ENCODE peak calls at places on chromosome 12, in six cellular contexts. One of them, this sample, is unnamed.

GRCh38 chr12:111084172-111084571 is 163.8 kb upstream of the MYL2 start:
- DNase-seq in renal cortical epithelial cell: no peak
- DNase-seq in left cardiac atrium: no peak
- DNase-seq in H7: no peak
- DNase-seq in HuH-7: no peak
- DNase-seq in neural crest cell: no peak
- DNase-seq in this sample: no peak

GRCh38 chr12:127582074-127582473 is 684.9 kb upstream of the TMEM132C start:
- DNase-seq in HuH-7: no peak
- DNase-seq in H7: no peak
- DNase-seq in neural crest cell: no peak
- DNase-seq in left cardiac atrium: no peak
- DNase-seq in renal cortical epithelial cell: no peak
- DNase-seq in this sample: no peak

GRCh38 chr12:3218150-3218845 is 141.1 kb downstream of the TSPAN9 start:
- DNase-seq in H7: peak
- DNase-seq in neural crest cell: no peak
- DNase-seq in renal cortical epithelial cell: peak
- DNase-seq in HuH-7: no peak
- DNase-seq in left cardiac atrium: peak
- DNase-seq in this sample: peak

GRCh38 chr12:59164991-59165718 is 244.9 kb upstream of the LRIG3 start:
- DNase-seq in H7: no peak
- DNase-seq in neural crest cell: no peak
- DNase-seq in HuH-7: no peak
- DNase-seq in renal cortical epithelial cell: peak
- DNase-seq in left cardiac atrium: no peak
- DNase-seq in this sample: no peak

GRCh38 chr12:65364021-65364420 is 85.5 kb downstream of the MSRB3 start:
- DNase-seq in H7: no peak
- DNase-seq in renal cortical epithelial cell: no peak
- DNase-seq in left cardiac atrium: no peak
- DNase-seq in neural crest cell: no peak
- DNase-seq in HuH-7: no peak
- DNase-seq in this sample: no peak

GRCh38 chr12:25585021-25585523 is 32.0 kb upstream of the LMNTD1 start:
- DNase-seq in renal cortical epithelial cell: peak
- DNase-seq in left cardiac atrium: peak
- DNase-seq in HuH-7: no peak
- DNase-seq in H7: no peak
- DNase-seq in neural crest cell: no peak
- DNase-seq in this sample: no peak

GRCh38 chr12:25276199-25276937 is 25.6 kb upstream of the KRAS start:
- DNase-seq in HuH-7: no peak
- DNase-seq in neural crest cell: no peak
- DNase-seq in H7: no peak
- DNase-seq in left cardiac atrium: peak
- DNase-seq in renal cortical epithelial cell: peak
- DNase-seq in this sample: peak

GRCh38 chr12:57898308-57898970 is 42.9 kb upstream of the ATP23 start:
- DNase-seq in H7: no peak
- DNase-seq in neural crest cell: no peak
- DNase-seq in renal cortical epithelial cell: peak
- DNase-seq in left cardiac atrium: no peak
- DNase-seq in HuH-7: no peak
- DNase-seq in this sample: peak

GRCh38 chr12:52141306-52141705 is 50.5 kb downstream of the KRT80 start:
- DNase-seq in renal cortical epithelial cell: no peak
- DNase-seq in H7: peak
- DNase-seq in HuH-7: no peak
- DNase-seq in neural crest cell: no peak
- DNase-seq in left cardiac atrium: no peak
- DNase-seq in this sample: no peak

GRCh38 chr12:31034372-31034771 is 39.3 kb upstream of the DDX11 start:
- DNase-seq in HuH-7: no peak
- DNase-seq in H7: no peak
- DNase-seq in left cardiac atrium: no peak
- DNase-seq in neural crest cell: no peak
- DNase-seq in renal cortical epithelial cell: peak
- DNase-seq in this sample: no peak

GRCh38 chr12:2596441-2596840 is 198.3 kb upstream of the FKBP4 start:
- DNase-seq in H7: no peak
- DNase-seq in neural crest cell: no peak
- DNase-seq in left cardiac atrium: no peak
- DNase-seq in renal cortical epithelial cell: no peak
- DNase-seq in HuH-7: no peak
- DNase-seq in this sample: no peak

GRCh38 chr12:71060426-71060825 is 97.4 kb downstream of the TSPAN8 start:
- DNase-seq in H7: no peak
- DNase-seq in HuH-7: no peak
- DNase-seq in renal cortical epithelial cell: peak
- DNase-seq in neural crest cell: no peak
- DNase-seq in left cardiac atrium: no peak
- DNase-seq in this sample: no peak

GRCh38 chr12:104508752-104509446 is 52.2 kb downstream of the CHST11 start:
- DNase-seq in HuH-7: no peak
- DNase-seq in H7: no peak
- DNase-seq in left cardiac atrium: no peak
- DNase-seq in neural crest cell: no peak
- DNase-seq in renal cortical epithelial cell: no peak
- DNase-seq in this sample: no peak

GRCh38 chr12:82517027-82517426 is 158.7 kb downstream of the METTL25 start:
- DNase-seq in H7: peak
- DNase-seq in HuH-7: peak
- DNase-seq in renal cortical epithelial cell: peak
- DNase-seq in neural crest cell: no peak
- DNase-seq in left cardiac atrium: no peak
- DNase-seq in this sample: no peak

GRCh38 chr12:102512523-102512922 is 32.2 kb upstream of the IGF1 start:
- DNase-seq in H7: no peak
- DNase-seq in neural crest cell: no peak
- DNase-seq in HuH-7: no peak
- DNase-seq in left cardiac atrium: no peak
- DNase-seq in renal cortical epithelial cell: no peak
- DNase-seq in this sample: no peak

GRCh38 chr12:57591567-57592325 is 754 bp downstream of the PIP4K2C start:
- DNase-seq in neural crest cell: no peak
- DNase-seq in HuH-7: peak
- DNase-seq in left cardiac atrium: no peak
- DNase-seq in renal cortical epithelial cell: peak
- DNase-seq in H7: no peak
- DNase-seq in this sample: peak

GRCh38 chr12:54389139-54389508 is 4.6 kb upstream of the ZNF385A start:
- DNase-seq in HuH-7: no peak
- DNase-seq in renal cortical epithelial cell: no peak
- DNase-seq in neural crest cell: no peak
- DNase-seq in left cardiac atrium: no peak
- DNase-seq in H7: peak
- DNase-seq in this sample: no peak

GRCh38 chr12:31590730-31591307 is at the start of gene DENND5B:
- DNase-seq in left cardiac atrium: peak
- DNase-seq in H7: peak
- DNase-seq in renal cortical epithelial cell: no peak
- DNase-seq in HuH-7: peak
- DNase-seq in neural crest cell: peak
- DNase-seq in this sample: peak

GRCh38 chr12:31322651-31323248 is 3.2 kb downstream of the SINHCAF start:
- DNase-seq in neural crest cell: no peak
- DNase-seq in HuH-7: no peak
- DNase-seq in renal cortical epithelial cell: peak
- DNase-seq in H7: peak
- DNase-seq in left cardiac atrium: no peak
- DNase-seq in this sample: peak

GRCh38 chr12:76274699-76275098 is 73.5 kb downstream of the BBS10 start:
- DNase-seq in left cardiac atrium: no peak
- DNase-seq in HuH-7: no peak
- DNase-seq in renal cortical epithelial cell: peak
- DNase-seq in H7: no peak
- DNase-seq in neural crest cell: no peak
- DNase-seq in this sample: no peak

GRCh38 chr12:15698377-15698867 is 90.8 kb downstream of the EPS8 start:
- DNase-seq in H7: no peak
- DNase-seq in HuH-7: no peak
- DNase-seq in neural crest cell: no peak
- DNase-seq in renal cortical epithelial cell: no peak
- DNase-seq in left cardiac atrium: no peak
- DNase-seq in this sample: no peak

GRCh38 chr12:131226345-131227265 is 272.9 kb downstream of the ADGRD1 start:
- DNase-seq in renal cortical epithelial cell: no peak
- DNase-seq in neural crest cell: no peak
- DNase-seq in HuH-7: no peak
- DNase-seq in H7: no peak
- DNase-seq in left cardiac atrium: no peak
- DNase-seq in this sample: no peak

GRCh38 chr12:121893901-121894540 is 5.4 kb downstream of the PSMD9 start:
- DNase-seq in HuH-7: no peak
- DNase-seq in left cardiac atrium: no peak
- DNase-seq in neural crest cell: no peak
- DNase-seq in H7: peak
- DNase-seq in renal cortical epithelial cell: peak
- DNase-seq in this sample: no peak

GRCh38 chr12:122839907-122840554 is 4.8 kb downstream of the HIP1R start:
- DNase-seq in left cardiac atrium: no peak
- DNase-seq in H7: peak
- DNase-seq in neural crest cell: no peak
- DNase-seq in HuH-7: no peak
- DNase-seq in renal cortical epithelial cell: peak
- DNase-seq in this sample: no peak

GRCh38 chr12:47773858-47774580 is 981 bp downstream of the SLC48A1 start:
- DNase-seq in neural crest cell: no peak
- DNase-seq in H7: peak
- DNase-seq in renal cortical epithelial cell: no peak
- DNase-seq in HuH-7: peak
- DNase-seq in left cardiac atrium: no peak
- DNase-seq in this sample: no peak

GRCh38 chr12:65937806-65938205 is 113.5 kb downstream of the HMGA2 start:
- DNase-seq in H7: no peak
- DNase-seq in neural crest cell: no peak
- DNase-seq in left cardiac atrium: no peak
- DNase-seq in HuH-7: no peak
- DNase-seq in renal cortical epithelial cell: no peak
- DNase-seq in this sample: no peak

GRCh38 chr12:34526946-34527345 is 504.6 kb downstream of the ALG10 start:
- DNase-seq in neural crest cell: no peak
- DNase-seq in HuH-7: no peak
- DNase-seq in renal cortical epithelial cell: no peak
- DNase-seq in left cardiac atrium: no peak
- DNase-seq in H7: no peak
- DNase-seq in this sample: no peak

GRCh38 chr12:22684526-22685118 is 59.7 kb downstream of the ETNK1 start:
- DNase-seq in renal cortical epithelial cell: peak
- DNase-seq in left cardiac atrium: no peak
- DNase-seq in H7: peak
- DNase-seq in neural crest cell: no peak
- DNase-seq in HuH-7: no peak
- DNase-seq in this sample: no peak

GRCh38 chr12:17976202-17976601 is 113.8 kb downstream of the RERGL start:
- DNase-seq in renal cortical epithelial cell: no peak
- DNase-seq in H7: peak
- DNase-seq in left cardiac atrium: no peak
- DNase-seq in neural crest cell: no peak
- DNase-seq in HuH-7: no peak
- DNase-seq in this sample: no peak

GRCh38 chr12:105733579-105733978 is 403.1 kb downstream of the C12orf75 start:
- DNase-seq in left cardiac atrium: no peak
- DNase-seq in H7: no peak
- DNase-seq in renal cortical epithelial cell: no peak
- DNase-seq in neural crest cell: no peak
- DNase-seq in HuH-7: no peak
- DNase-seq in this sample: no peak

GRCh38 chr12:102888511-102888910 is 28.5 kb downstream of the PAH start:
- DNase-seq in renal cortical epithelial cell: no peak
- DNase-seq in H7: peak
- DNase-seq in HuH-7: no peak
- DNase-seq in left cardiac atrium: no peak
- DNase-seq in neural crest cell: no peak
- DNase-seq in this sample: no peak

GRCh38 chr12:69880566-69880965 is 55.5 kb downstream of the MYRFL start:
- DNase-seq in renal cortical epithelial cell: no peak
- DNase-seq in H7: peak
- DNase-seq in HuH-7: peak
- DNase-seq in left cardiac atrium: no peak
- DNase-seq in neural crest cell: no peak
- DNase-seq in this sample: no peak

GRCh38 chr12:645563-646071 is 17.6 kb downstream of the NINJ2 start:
- DNase-seq in HuH-7: peak
- DNase-seq in left cardiac atrium: peak
- DNase-seq in renal cortical epithelial cell: peak
- DNase-seq in H7: no peak
- DNase-seq in neural crest cell: no peak
- DNase-seq in this sample: no peak

GRCh38 chr12:84174115-84174514 is 738.5 kb downstream of the SLC6A15 start:
- DNase-seq in renal cortical epithelial cell: no peak
- DNase-seq in neural crest cell: no peak
- DNase-seq in HuH-7: no peak
- DNase-seq in left cardiac atrium: no peak
- DNase-seq in H7: no peak
- DNase-seq in this sample: no peak

GRCh38 chr12:110577717-110578521 is 5.2 kb downstream of the PPTC7 start:
- DNase-seq in neural crest cell: no peak
- DNase-seq in HuH-7: no peak
- DNase-seq in renal cortical epithelial cell: peak
- DNase-seq in left cardiac atrium: no peak
- DNase-seq in H7: no peak
- DNase-seq in this sample: peak

This sample was measured in transverse colon.